ENCODE peak calls at places on chromosomes 13 and 19, in ten cellular contexts. One of them, this sample, is unnamed. For H3K36me3, the result is how much of the 10 kb centered on the place peaks cover.

GRCh38 chr13:104314926-104315535 is 1248.8 kb upstream of the SLC10A2 start:
- DNase-seq in stomach: no peak
- DNase-seq in esophagus squamous epithelium: no peak
- DNase-seq in aorta: no peak
- DNase-seq in gastrocnemius medialis: no peak
- DNase-seq in effector memory CD4-positive, alpha-beta T cell: no peak
- DNase-seq in GM23338: no peak
- DNase-seq in neural progenitor cell: no peak
- DNase-seq in tibial nerve: no peak
- DNase-seq in adrenal gland: no peak
- DNase-seq in this sample: no peak

GRCh38 chr13:103436057-103436654 is 369.9 kb upstream of the SLC10A2 start:
- DNase-seq in effector memory CD4-positive, alpha-beta T cell: no peak
- DNase-seq in esophagus squamous epithelium: no peak
- DNase-seq in neural progenitor cell: no peak
- DNase-seq in stomach: no peak
- DNase-seq in GM23338: peak
- DNase-seq in gastrocnemius medialis: no peak
- DNase-seq in adrenal gland: no peak
- DNase-seq in aorta: no peak
- DNase-seq in tibial nerve: no peak
- DNase-seq in this sample: no peak

GRCh38 chr13:97058417-97058816 is 64.1 kb upstream of the OXGR1 start:
- DNase-seq in neural progenitor cell: peak
- DNase-seq in adrenal gland: no peak
- DNase-seq in tibial nerve: no peak
- DNase-seq in GM23338: no peak
- DNase-seq in esophagus squamous epithelium: no peak
- DNase-seq in stomach: no peak
- DNase-seq in gastrocnemius medialis: no peak
- DNase-seq in effector memory CD4-positive, alpha-beta T cell: no peak
- DNase-seq in aorta: no peak
- DNase-seq in this sample: no peak

GRCh38 chr13:39616087-39616694 is 13.2 kb upstream of the LHFPL6 start:
- DNase-seq in tibial nerve: peak
- DNase-seq in adrenal gland: peak
- DNase-seq in effector memory CD4-positive, alpha-beta T cell: peak
- DNase-seq in stomach: no peak
- DNase-seq in neural progenitor cell: peak
- DNase-seq in esophagus squamous epithelium: no peak
- DNase-seq in GM23338: peak
- DNase-seq in aorta: no peak
- DNase-seq in gastrocnemius medialis: no peak
- DNase-seq in this sample: no peak

GRCh38 chr19:13015361-13016231 is 20.3 kb downstream of the NFIX start:
- DNase-seq in aorta: no peak
- DNase-seq in esophagus squamous epithelium: no peak
- DNase-seq in gastrocnemius medialis: no peak
- DNase-seq in GM23338: peak
- DNase-seq in tibial nerve: no peak
- DNase-seq in neural progenitor cell: peak
- DNase-seq in adrenal gland: no peak
- DNase-seq in stomach: no peak
- DNase-seq in effector memory CD4-positive, alpha-beta T cell: no peak
- DNase-seq in this sample: no peak

GRCh38 chr19:37867831-37868230 is 38.6 kb downstream of the WDR87 start:
- DNase-seq in esophagus squamous epithelium: no peak
- DNase-seq in stomach: no peak
- DNase-seq in GM23338: no peak
- DNase-seq in effector memory CD4-positive, alpha-beta T cell: no peak
- DNase-seq in neural progenitor cell: no peak
- DNase-seq in tibial nerve: no peak
- DNase-seq in adrenal gland: no peak
- DNase-seq in aorta: no peak
- DNase-seq in gastrocnemius medialis: no peak
- DNase-seq in this sample: no peak

GRCh38 chr19:20840371-20840770 is 64.3 kb downstream of the ZNF66 start:
- DNase-seq in GM23338: no peak
- DNase-seq in esophagus squamous epithelium: no peak
- DNase-seq in effector memory CD4-positive, alpha-beta T cell: no peak
- DNase-seq in adrenal gland: no peak
- DNase-seq in tibial nerve: no peak
- DNase-seq in neural progenitor cell: no peak
- DNase-seq in gastrocnemius medialis: no peak
- DNase-seq in aorta: no peak
- DNase-seq in stomach: no peak
- DNase-seq in this sample: no peak

GRCh38 chr19:37999309-38000213 is 92.6 kb downstream of the SIPA1L3 start:
- DNase-seq in esophagus squamous epithelium: no peak
- DNase-seq in effector memory CD4-positive, alpha-beta T cell: no peak
- DNase-seq in tibial nerve: peak
- DNase-seq in stomach: no peak
- DNase-seq in gastrocnemius medialis: peak
- DNase-seq in GM23338: no peak
- DNase-seq in adrenal gland: no peak
- DNase-seq in aorta: no peak
- DNase-seq in neural progenitor cell: no peak
- DNase-seq in this sample: peak

GRCh38 chr19:18009412-18010066 is 1.6 kb downstream of the ARRDC2 start:
- DNase-seq in effector memory CD4-positive, alpha-beta T cell: no peak
- DNase-seq in adrenal gland: peak
- DNase-seq in esophagus squamous epithelium: no peak
- DNase-seq in tibial nerve: no peak
- DNase-seq in gastrocnemius medialis: no peak
- DNase-seq in neural progenitor cell: no peak
- DNase-seq in GM23338: no peak
- DNase-seq in stomach: no peak
- DNase-seq in aorta: no peak
- DNase-seq in this sample: no peak

GRCh38 chr19:18010149-18010548 is 2.2 kb downstream of the ARRDC2 start:
- DNase-seq in GM23338: no peak
- DNase-seq in adrenal gland: peak
- DNase-seq in stomach: no peak
- DNase-seq in aorta: no peak
- DNase-seq in gastrocnemius medialis: no peak
- DNase-seq in neural progenitor cell: no peak
- DNase-seq in esophagus squamous epithelium: no peak
- DNase-seq in effector memory CD4-positive, alpha-beta T cell: no peak
- DNase-seq in tibial nerve: no peak
- DNase-seq in this sample: no peak

GRCh38 chr19:18007939-18008673 is at the start of gene ARRDC2:
- DNase-seq in stomach: peak
- DNase-seq in neural progenitor cell: peak
- DNase-seq in gastrocnemius medialis: peak
- DNase-seq in GM23338: peak
- DNase-seq in adrenal gland: peak
- DNase-seq in effector memory CD4-positive, alpha-beta T cell: peak
- DNase-seq in tibial nerve: peak
- DNase-seq in esophagus squamous epithelium: peak
- DNase-seq in aorta: peak
- DNase-seq in this sample: peak

GRCh38 chr19:18007605-18007938 is 398 bp upstream of the ARRDC2 start:
- DNase-seq in GM23338: no peak
- DNase-seq in esophagus squamous epithelium: no peak
- DNase-seq in adrenal gland: no peak
- DNase-seq in gastrocnemius medialis: no peak
- DNase-seq in stomach: no peak
- DNase-seq in aorta: no peak
- DNase-seq in tibial nerve: no peak
- DNase-seq in effector memory CD4-positive, alpha-beta T cell: no peak
- DNase-seq in neural progenitor cell: no peak
- DNase-seq in this sample: no peak

GRCh38 chr19:18008814-18009213 is 844 bp downstream of the ARRDC2 start:
- DNase-seq in aorta: no peak
- DNase-seq in effector memory CD4-positive, alpha-beta T cell: no peak
- DNase-seq in GM23338: no peak
- DNase-seq in neural progenitor cell: no peak
- DNase-seq in stomach: no peak
- DNase-seq in esophagus squamous epithelium: no peak
- DNase-seq in tibial nerve: no peak
- DNase-seq in gastrocnemius medialis: no peak
- DNase-seq in adrenal gland: no peak
- DNase-seq in this sample: no peak
- H3K36me3 ChIP-seq in aorta: under half
- H3K36me3 ChIP-seq in effector memory CD4-positive, alpha-beta T cell: under half
- H3K36me3 ChIP-seq in GM23338: under half
- H3K36me3 ChIP-seq in neural progenitor cell: under half
- H3K36me3 ChIP-seq in stomach: under half
- H3K36me3 ChIP-seq in esophagus squamous epithelium: under half
- H3K36me3 ChIP-seq in tibial nerve: under half
- H3K36me3 ChIP-seq in gastrocnemius medialis: under half
- H3K36me3 ChIP-seq in adrenal gland: under half
- H3K36me3 ChIP-seq in this sample: under half

GRCh38 chr19:2551172-2551863 is 75.4 kb downstream of the GADD45B start:
- DNase-seq in GM23338: no peak
- DNase-seq in effector memory CD4-positive, alpha-beta T cell: no peak
- DNase-seq in adrenal gland: no peak
- DNase-seq in tibial nerve: no peak
- DNase-seq in gastrocnemius medialis: no peak
- DNase-seq in stomach: no peak
- DNase-seq in aorta: no peak
- DNase-seq in neural progenitor cell: no peak
- DNase-seq in esophagus squamous epithelium: no peak
- DNase-seq in this sample: no peak

GRCh38 chr19:2553510-2553909 is 77.6 kb downstream of the GADD45B start:
- DNase-seq in aorta: no peak
- DNase-seq in gastrocnemius medialis: no peak
- DNase-seq in GM23338: no peak
- DNase-seq in stomach: no peak
- DNase-seq in effector memory CD4-positive, alpha-beta T cell: no peak
- DNase-seq in neural progenitor cell: no peak
- DNase-seq in tibial nerve: no peak
- DNase-seq in esophagus squamous epithelium: no peak
- DNase-seq in adrenal gland: no peak
- DNase-seq in this sample: no peak

GRCh38 chr19:2551864-2552185 is 75.9 kb downstream of the GADD45B start:
- DNase-seq in stomach: no peak
- DNase-seq in gastrocnemius medialis: no peak
- DNase-seq in GM23338: no peak
- DNase-seq in adrenal gland: no peak
- DNase-seq in esophagus squamous epithelium: no peak
- DNase-seq in neural progenitor cell: no peak
- DNase-seq in tibial nerve: no peak
- DNase-seq in effector memory CD4-positive, alpha-beta T cell: no peak
- DNase-seq in aorta: peak
- DNase-seq in this sample: no peak

GRCh38 chr19:2554856-2555255 is 78.9 kb downstream of the GADD45B start:
- DNase-seq in stomach: no peak
- DNase-seq in effector memory CD4-positive, alpha-beta T cell: no peak
- DNase-seq in tibial nerve: no peak
- DNase-seq in esophagus squamous epithelium: no peak
- DNase-seq in gastrocnemius medialis: no peak
- DNase-seq in GM23338: no peak
- DNase-seq in aorta: peak
- DNase-seq in adrenal gland: no peak
- DNase-seq in neural progenitor cell: no peak
- DNase-seq in this sample: no peak

DNA sequence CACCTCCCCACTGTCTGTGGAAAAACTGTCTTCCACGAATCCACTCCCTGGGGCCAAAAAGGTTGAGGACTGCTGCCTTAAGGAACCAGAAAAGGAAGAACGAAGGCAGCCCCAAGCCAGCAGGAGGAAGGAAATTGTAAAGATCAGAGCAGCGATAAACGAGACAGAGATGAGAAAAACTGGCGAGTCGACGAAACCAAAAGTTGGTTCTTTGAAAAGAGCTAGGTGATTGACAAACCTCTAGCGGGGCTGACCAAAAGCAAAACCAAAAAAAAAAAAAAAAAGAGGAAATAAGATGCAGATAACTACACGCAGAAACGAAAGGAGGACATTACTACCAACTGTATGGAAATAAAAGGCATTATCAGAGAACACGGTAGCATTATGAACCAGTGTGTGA is 76.9 kb downstream of the GADD45B start:
- DNase-seq in stomach: no peak
- DNase-seq in esophagus squamous epithelium: no peak
- DNase-seq in GM23338: no peak
- DNase-seq in adrenal gland: no peak
- DNase-seq in effector memory CD4-positive, alpha-beta T cell: peak
- DNase-seq in neural progenitor cell: no peak
- DNase-seq in aorta: peak
- DNase-seq in tibial nerve: no peak
- DNase-seq in gastrocnemius medialis: no peak
- DNase-seq in this sample: no peak
- H3K4me3 ChIP-seq in stomach: no peak
- H3K4me3 ChIP-seq in esophagus squamous epithelium: no peak
- H3K4me3 ChIP-seq in GM23338: no peak
- H3K4me3 ChIP-seq in adrenal gland: no peak
- H3K4me3 ChIP-seq in effector memory CD4-positive, alpha-beta T cell: peak
- H3K4me3 ChIP-seq in neural progenitor cell: no peak
- H3K4me3 ChIP-seq in aorta: no peak
- H3K4me3 ChIP-seq in tibial nerve: no peak
- H3K4me3 ChIP-seq in gastrocnemius medialis: no peak
- H3K4me3 ChIP-seq in this sample: peak

GRCh38 chr19:40800997-40801377 is 2.0 kb downstream of the EGLN2 start:
- DNase-seq in stomach: no peak
- DNase-seq in GM23338: no peak
- DNase-seq in aorta: peak
- DNase-seq in gastrocnemius medialis: no peak
- DNase-seq in adrenal gland: no peak
- DNase-seq in effector memory CD4-positive, alpha-beta T cell: no peak
- DNase-seq in tibial nerve: no peak
- DNase-seq in neural progenitor cell: no peak
- DNase-seq in esophagus squamous epithelium: no peak
- DNase-seq in this sample: no peak
- H3K36me3 ChIP-seq in stomach: under half
- H3K36me3 ChIP-seq in GM23338: under half
- H3K36me3 ChIP-seq in aorta: under half
- H3K36me3 ChIP-seq in gastrocnemius medialis: under half
- H3K36me3 ChIP-seq in adrenal gland: under half
- H3K36me3 ChIP-seq in effector memory CD4-positive, alpha-beta T cell: under half
- H3K36me3 ChIP-seq in tibial nerve: under half
- H3K36me3 ChIP-seq in neural progenitor cell: under half
- H3K36me3 ChIP-seq in esophagus squamous epithelium: under half
- H3K36me3 ChIP-seq in this sample: under half

DNA sequence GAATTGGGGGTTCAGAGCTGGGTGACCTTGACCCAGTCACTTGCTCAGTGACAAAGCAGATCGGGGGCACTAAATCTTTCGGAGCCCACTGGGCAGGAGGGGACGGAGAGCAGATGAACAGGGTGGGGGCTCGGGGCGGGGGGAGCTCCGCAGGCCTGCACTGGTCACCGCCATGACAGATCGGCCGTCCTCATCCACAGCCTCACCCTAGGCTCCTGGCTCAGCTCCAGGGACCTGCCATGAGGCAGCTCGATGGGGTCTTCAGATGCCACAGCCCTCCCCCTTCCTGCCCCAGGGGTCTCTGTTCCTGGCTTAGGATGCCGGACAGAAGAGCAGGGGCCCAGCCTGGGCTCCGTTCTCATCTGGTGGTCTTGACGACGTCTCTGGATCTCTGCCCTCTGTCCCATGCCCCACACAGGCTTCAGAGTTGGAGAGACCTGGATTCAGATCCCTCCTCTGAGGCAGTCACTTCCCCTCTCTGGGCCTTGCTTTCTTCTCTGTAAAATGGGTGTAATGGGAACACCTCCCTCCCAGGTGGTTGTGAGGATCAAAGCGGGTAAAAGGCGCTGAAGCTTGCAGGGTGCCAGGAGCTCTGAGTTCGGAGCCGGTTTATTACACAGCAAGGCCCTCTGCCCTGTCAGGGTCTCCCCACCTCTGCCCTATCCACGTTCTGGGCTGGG is 3.0 kb downstream of the KDM4B start:
- DNase-seq in tibial nerve: no peak
- DNase-seq in effector memory CD4-positive, alpha-beta T cell: no peak
- DNase-seq in aorta: peak
- DNase-seq in neural progenitor cell: no peak
- DNase-seq in stomach: no peak
- DNase-seq in GM23338: no peak
- DNase-seq in gastrocnemius medialis: no peak
- DNase-seq in adrenal gland: peak
- DNase-seq in esophagus squamous epithelium: no peak
- DNase-seq in this sample: peak
- H3K4me3 ChIP-seq in tibial nerve: no peak
- H3K4me3 ChIP-seq in effector memory CD4-positive, alpha-beta T cell: no peak
- H3K4me3 ChIP-seq in aorta: no peak
- H3K4me3 ChIP-seq in neural progenitor cell: peak
- H3K4me3 ChIP-seq in stomach: peak
- H3K4me3 ChIP-seq in GM23338: no peak
- H3K4me3 ChIP-seq in gastrocnemius medialis: peak
- H3K4me3 ChIP-seq in adrenal gland: no peak
- H3K4me3 ChIP-seq in esophagus squamous epithelium: peak
- H3K4me3 ChIP-seq in this sample: peak

This sample was measured in suprapubic skin.